ENCODE peak calls at places on chromosomes 7 and 10, in seven cellular contexts. T is tibial nerve, H is upper lobe of left lung, E is HepG2, Q is ovary, L is A549, D is stomach. I is an unnamed sample.

GRCh38 chr7:117901089-117901797 is 28.0 kb upstream of the CTTNBP2 start:
- DNase-seq in T (no peak), H (no peak), E (no peak), Q (no peak), L (no peak), D (no peak), I (no peak)

GRCh38 chr10:10967029-10967428 is 50.6 kb upstream of the CELF2 start:
- DNase-seq in T (no peak), H (no peak), E (no peak), Q (no peak), L (no peak), D (peak), I (no peak)

GRCh38 chr7:140605337-140605736 is 35.3 kb downstream of the DENND2A start:
- DNase-seq in T (no peak), H (no peak), E (no peak), Q (no peak), L (no peak), D (no peak), I (no peak)

GRCh38 chr7:138853448-138853847 is 55.5 kb upstream of the ATP6V0A4 start:
- DNase-seq in T (no peak), H (no peak), E (no peak), Q (no peak), L (no peak), D (no peak), I (no peak)

GRCh38 chr10:100562806-100563293 is 27.1 kb downstream of the HIF1AN start:
- DNase-seq in T (no peak), H (peak), E (peak), Q (peak), L (peak), D (no peak), I (no peak)

GRCh38 chr7:50837965-50838364 is 55.3 kb upstream of the GRB10 start:
- DNase-seq in T (no peak), H (no peak), E (peak), Q (no peak), L (peak), D (no peak), I (no peak)

GRCh38 chr10:111297351-111297848 is 220.6 kb downstream of the ADRA2A start:
- DNase-seq in T (no peak), H (peak), E (no peak), Q (no peak), L (no peak), D (no peak), I (peak)

GRCh38 chr7:14016950-14017349 is 27.5 kb upstream of the ETV1 start:
- DNase-seq in T (no peak), H (no peak), E (no peak), Q (no peak), L (no peak), D (no peak), I (no peak)

GRCh38 chr10:126397640-126398382 is 9.5 kb upstream of the ADAM12 start:
- DNase-seq in T (no peak), H (no peak), E (no peak), Q (no peak), L (peak), D (no peak), I (peak)

GRCh38 chr7:129830949-129831348 is 121.8 kb downstream of the UBE2H start:
- DNase-seq in T (no peak), H (no peak), E (no peak), Q (peak), L (no peak), D (no peak), I (no peak)

GRCh38 chr7:90455163-90456030 is 14.0 kb upstream of the PTTG1IP2 start:
- DNase-seq in T (no peak), H (no peak), E (peak), Q (no peak), L (peak), D (no peak), I (no peak)

GRCh38 chr10:55400075-55400474 is 599.0 kb upstream of the PCDH15 start:
- DNase-seq in T (no peak), H (no peak), E (no peak), Q (no peak), L (no peak), D (no peak), I (no peak)

GRCh38 chr7:155721056-155721455 is 76.6 kb downstream of the RBM33 start:
- DNase-seq in T (no peak), H (no peak), E (no peak), Q (no peak), L (no peak), D (no peak), I (no peak)

GRCh38 chr10:46298346-46299266 is 11.8 kb downstream of the ANTXRL start:
- DNase-seq in T (no peak), H (no peak), E (no peak), Q (no peak), L (no peak), D (no peak), I (no peak)

GRCh38 chr10:109875828-109876821 is 47.2 kb downstream of the XPNPEP1 start:
- DNase-seq in T (no peak), H (no peak), E (no peak), Q (no peak), L (no peak), D (peak), I (no peak)

GRCh38 chr7:35799846-35800717 is 775 bp upstream of the SEPTIN7 start:
- DNase-seq in T (peak), H (peak), E (peak), Q (peak), L (peak), D (peak), I (peak)

GRCh38 chr10:50932113-50932512 is 46.7 kb upstream of the A1CF start:
- DNase-seq in T (no peak), H (no peak), E (no peak), Q (no peak), L (no peak), D (no peak), I (no peak)

GRCh38 chr7:676972-677385 is 49.5 kb upstream of the DNAAF5 start:
- DNase-seq in T (no peak), H (no peak), E (no peak), Q (no peak), L (no peak), D (no peak), I (no peak)

GRCh38 chr7:672891-673290 is 53.6 kb upstream of the DNAAF5 start:
- DNase-seq in T (no peak), H (no peak), E (no peak), Q (no peak), L (no peak), D (no peak), I (no peak)

GRCh38 chr7:673681-674453 is 52.6 kb upstream of the DNAAF5 start:
- DNase-seq in T (no peak), H (no peak), E (no peak), Q (no peak), L (no peak), D (no peak), I (no peak)

GRCh38 chr7:676246-676971 is 50.1 kb upstream of the DNAAF5 start:
- DNase-seq in T (no peak), H (no peak), E (no peak), Q (no peak), L (no peak), D (no peak), I (no peak)

GRCh38 chr7:674454-675410 is 51.8 kb upstream of the DNAAF5 start:
- DNase-seq in T (no peak), H (no peak), E (no peak), Q (peak), L (no peak), D (no peak), I (no peak)
- TF ChIP-seq EP300 in T (peak), H (no peak), E (no peak), Q (no peak), L (no peak), D (no peak), I (peak)

GRCh38 chr7:55246181-55246580 is 119.0 kb upstream of the LANCL2 start:
- DNase-seq in T (no peak), H (no peak), E (no peak), Q (no peak), L (no peak), D (no peak), I (peak)

GRCh38 chr7:55245271-55245723 is 119.8 kb upstream of the LANCL2 start:
- DNase-seq in T (no peak), H (no peak), E (peak), Q (no peak), L (no peak), D (no peak), I (peak)

GRCh38 chr7:55249332-55249731 is 115.8 kb upstream of the LANCL2 start:
- DNase-seq in T (no peak), H (no peak), E (no peak), Q (no peak), L (no peak), D (no peak), I (peak)

GRCh38 chr7:55248526-55248925 is 116.6 kb upstream of the LANCL2 start:
- DNase-seq in T (no peak), H (peak), E (no peak), Q (no peak), L (no peak), D (no peak), I (peak)

DNA sequence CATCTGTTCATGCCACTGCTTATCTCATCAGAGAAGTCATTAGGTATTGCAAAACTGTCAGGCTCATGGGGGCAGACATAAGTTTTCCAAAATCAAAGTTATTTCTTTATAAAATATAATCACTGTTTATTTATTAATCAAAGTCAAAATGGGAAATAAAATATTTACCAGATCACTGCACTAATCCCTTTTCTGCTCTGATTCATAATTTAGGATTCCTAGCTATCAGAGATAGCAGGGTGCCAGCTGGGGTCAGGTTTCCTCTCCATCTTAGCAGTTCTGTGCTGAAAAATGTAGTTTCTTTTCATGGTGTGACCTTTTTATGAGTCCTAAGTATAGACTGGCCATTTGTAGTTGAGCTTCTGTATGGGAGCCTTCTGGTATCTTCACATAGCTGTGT is 117.7 kb upstream of the LANCL2 start:
- DNase-seq in T (no peak), H (no peak), E (no peak), Q (no peak), L (no peak), D (no peak), I (no peak)
- TF ChIP-seq CTCF in T (no peak), H (no peak), E (no peak), Q (no peak), L (no peak), D (no peak), I (no peak)

DNA sequence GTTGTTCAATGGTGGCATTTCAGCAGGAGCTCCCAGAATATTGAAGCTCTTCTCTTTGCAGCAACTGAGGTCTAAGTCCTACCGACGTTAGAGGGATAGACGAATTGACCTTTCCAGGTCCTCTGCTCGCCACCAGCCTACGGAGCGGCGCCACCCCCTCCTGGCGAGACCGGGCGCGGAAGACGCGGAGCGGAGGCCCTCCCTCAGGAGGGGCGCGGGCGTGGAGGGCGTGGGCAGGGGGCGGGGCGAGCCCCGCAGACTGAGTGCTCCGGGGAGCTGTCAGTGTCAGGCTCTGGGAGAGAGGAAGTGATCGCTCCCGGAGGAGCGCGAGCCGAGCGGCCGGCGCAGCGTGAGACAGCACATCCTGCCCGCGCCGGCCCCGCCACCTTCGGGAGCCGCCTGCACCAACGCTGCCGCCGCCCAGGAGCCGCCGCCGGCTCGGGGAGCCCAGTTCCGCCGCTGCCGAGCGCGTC is at the start of gene DYNC1I1:
- DNase-seq in T (peak), H (peak), E (peak), Q (peak), L (peak), D (peak), I (no peak)
- TF ChIP-seq POLR2A in T (no peak), H (no peak), E (no peak), Q (no peak), L (no peak), D (no peak), I (no peak)

DNA sequence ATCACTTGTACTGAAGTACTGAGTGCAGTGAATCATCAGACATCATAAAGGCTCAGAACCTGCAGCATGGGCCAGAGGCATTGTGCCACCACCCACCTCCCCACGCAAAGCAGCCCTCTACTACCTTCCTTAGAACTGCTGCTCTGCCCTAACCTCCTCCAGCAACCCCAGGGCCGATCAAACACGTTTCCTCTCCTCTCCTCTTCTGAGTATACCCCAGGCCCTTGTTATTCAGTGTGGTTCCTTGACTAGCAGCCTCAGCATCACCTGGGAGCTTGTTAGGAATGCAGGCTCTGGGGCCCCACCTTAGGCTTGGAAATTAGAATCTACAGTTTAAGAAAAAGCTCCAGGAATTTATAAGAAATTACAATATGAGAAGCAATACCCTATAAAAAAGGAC is 33.3 kb downstream of the DYDC1 start:
- DNase-seq in T (no peak), H (no peak), E (no peak), Q (no peak), L (no peak), D (no peak), I (no peak)
- TF ChIP-seq EP300 in T (no peak), H (no peak), E (no peak), Q (no peak), L (no peak), D (no peak), I (no peak)

GRCh38 chr7:47088329-47089067 is 493.4 kb downstream of the TNS3 start:
- DNase-seq in T (peak), H (peak), E (peak), Q (peak), L (peak), D (peak), I (peak)
- TF ChIP-seq CTCF in T (peak), H (peak), E (peak), Q (peak), L (peak), D (peak), I (peak)

I was measured in esophagus muscularis mucosa.